ENCODE peak calls at places on chromosomes 1 and 21, in four cellular contexts. One of them, this sample, is unnamed.

GRCh38 chr1:13699936-13700520 is at the start of gene PRDM2:
- DNase-seq in IMR-90: peak; percentile 17
- DNase-seq in H9: peak; percentile 48
- DNase-seq in H1: no peak
- DNase-seq in this sample: peak; percentile 45

GRCh38 chr1:181778630-181779285 is 282.8 kb downstream of the ZNF648 start:
- DNase-seq in IMR-90: no peak
- DNase-seq in H9: no peak
- DNase-seq in H1: no peak
- DNase-seq in this sample: no peak

GRCh38 chr1:54806931-54807611 is 5.9 kb upstream of the TTC22 start:
- DNase-seq in IMR-90: peak; percentile 11
- DNase-seq in H9: peak; percentile 22
- DNase-seq in H1: no peak
- DNase-seq in this sample: no peak

GRCh38 chr1:162633327-162633762 is 1.1 kb downstream of the DDR2 start:
- DNase-seq in IMR-90: peak; percentile 59
- DNase-seq in H9: no peak
- DNase-seq in H1: no peak
- DNase-seq in this sample: peak; percentile 21

GRCh38 chr1:217506878-217507277 is 124.0 kb downstream of the GPATCH2 start:
- DNase-seq in IMR-90: peak; percentile 60
- DNase-seq in H9: no peak
- DNase-seq in H1: no peak
- DNase-seq in this sample: no peak

GRCh38 chr1:54129858-54130257 is 22.9 kb downstream of the CDCP2 start:
- DNase-seq in IMR-90: no peak
- DNase-seq in H9: no peak
- DNase-seq in H1: no peak
- DNase-seq in this sample: no peak

GRCh38 chr1:205918955-205919746 is 24.1 kb downstream of the SLC26A9 start:
- DNase-seq in IMR-90: peak; percentile 84
- DNase-seq in H9: peak; percentile 89
- DNase-seq in H1: peak; percentile 70
- DNase-seq in this sample: peak; percentile 93

GRCh38 chr1:38094711-38095336 is 48.2 kb upstream of the POU3F1 start:
- DNase-seq in IMR-90: no peak
- DNase-seq in H9: no peak
- DNase-seq in H1: no peak
- DNase-seq in this sample: no peak

GRCh38 chr21:33762798-33763572 is 120.7 kb downstream of the ITSN1 start:
- DNase-seq in IMR-90: peak; percentile 24
- DNase-seq in H9: no peak
- DNase-seq in H1: no peak
- DNase-seq in this sample: no peak

GRCh38 chr1:92951141-92951582 is 10.1 kb downstream of the DIPK1A start:
- DNase-seq in IMR-90: peak; percentile 71
- DNase-seq in H9: no peak
- DNase-seq in H1: no peak
- DNase-seq in this sample: peak; percentile 57

GRCh38 chr1:210332719-210333398 is 4.2 kb downstream of the HHAT start:
- DNase-seq in IMR-90: no peak
- DNase-seq in H9: no peak
- DNase-seq in H1: no peak
- DNase-seq in this sample: no peak

GRCh38 chr1:39409055-39409816 is 82.2 kb upstream of the BMP8A start:
- DNase-seq in IMR-90: peak; percentile 75
- DNase-seq in H9: peak; percentile 78
- DNase-seq in H1: no peak
- DNase-seq in this sample: peak; percentile 73

DNA sequence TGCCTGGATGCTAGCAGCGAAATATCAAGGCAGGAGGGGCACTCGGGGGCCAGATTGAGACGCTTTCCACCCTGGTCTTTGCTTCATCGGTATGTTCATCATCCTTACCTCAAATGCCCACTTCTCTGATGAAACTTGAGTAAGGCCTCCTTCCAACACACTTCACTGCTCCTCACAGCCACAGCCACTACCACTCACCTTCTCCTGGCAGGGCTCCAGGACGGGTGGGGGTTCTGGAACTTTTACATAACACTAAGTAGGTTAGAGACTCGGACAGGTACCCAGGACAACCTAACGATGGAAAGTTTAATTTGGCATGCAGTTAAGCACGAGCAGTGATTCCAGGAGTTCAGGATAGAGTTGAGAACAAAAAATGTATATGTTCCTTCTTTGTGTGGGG is 73.9 kb upstream of the SPAG17 start:
- DNase-seq in IMR-90: no peak
- DNase-seq in H9: no peak
- DNase-seq in H1: no peak
- DNase-seq in this sample: no peak
- H3K4me1 ChIP-seq in IMR-90: no peaks in the 10 kb centered on the region
- H3K4me1 ChIP-seq in H9: no peaks in the 10 kb centered on the region
- H3K4me1 ChIP-seq in H1: no peaks in the 10 kb centered on the region
- H3K4me1 ChIP-seq in this sample: no peaks in the 10 kb centered on the region

GRCh38 chr1:230427477-230427876 is 1.3 kb upstream of the PGBD5 start:
- DNase-seq in IMR-90: no peak
- DNase-seq in H9: no peak
- DNase-seq in H1: no peak
- DNase-seq in this sample: no peak
- H3K56ac ChIP-seq in IMR-90: no peak overlapping the region
- H3K56ac ChIP-seq in H9: no peak overlapping the region
- H3K56ac ChIP-seq in H1: no peak overlapping the region
- H3K56ac ChIP-seq in this sample: no peak overlapping the region

DNA sequence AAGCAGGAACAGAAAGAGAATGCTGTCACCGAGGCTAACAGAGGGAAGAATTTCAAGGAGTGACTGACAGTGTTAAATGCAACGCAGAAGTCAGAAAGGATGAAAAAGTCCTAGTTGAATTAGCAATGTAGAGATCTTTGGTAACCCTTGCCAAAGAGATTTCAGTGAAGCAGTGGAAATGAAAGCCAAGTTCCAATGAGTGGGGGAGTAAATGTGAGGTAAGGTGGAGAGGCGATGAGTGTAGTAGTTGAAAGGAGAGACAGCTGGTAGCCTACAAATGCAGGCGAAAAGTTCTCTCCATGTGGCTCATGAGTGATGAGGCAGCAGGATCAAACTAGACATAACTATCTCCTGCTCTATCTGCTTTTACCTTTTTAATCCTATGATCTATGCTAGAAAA is 74.6 kb upstream of the IPO9 start:
- DNase-seq in IMR-90: peak; percentile 40
- DNase-seq in H9: no peak
- DNase-seq in H1: no peak
- DNase-seq in this sample: no peak
- H3K4me1 ChIP-seq in IMR-90: peaks cover 35% of the 10 kb centered on the region
- H3K4me1 ChIP-seq in H9: peaks cover 22% of the 10 kb centered on the region
- H3K4me1 ChIP-seq in H1: peaks cover 32% of the 10 kb centered on the region
- H3K4me1 ChIP-seq in this sample: peaks cover 15% of the 10 kb centered on the region

GRCh38 chr21:45317401-45318145 is 29.9 kb upstream of the POFUT2 start:
- DNase-seq in IMR-90: peak; percentile 94
- DNase-seq in H9: peak; percentile 26
- DNase-seq in H1: no peak
- DNase-seq in this sample: no peak

GRCh38 chr21:45318556-45319341 is 31.1 kb upstream of the POFUT2 start:
- DNase-seq in IMR-90: peak; percentile 54
- DNase-seq in H9: peak; percentile 27
- DNase-seq in H1: no peak
- DNase-seq in this sample: no peak

GRCh38 chr21:45319461-45320211 is 31.9 kb upstream of the POFUT2 start:
- DNase-seq in IMR-90: peak; percentile 77
- DNase-seq in H9: peak; percentile 28
- DNase-seq in H1: no peak
- DNase-seq in this sample: no peak

GRCh38 chr21:45316871-45317400 is 29.2 kb upstream of the POFUT2 start:
- DNase-seq in IMR-90: no peak
- DNase-seq in H9: no peak
- DNase-seq in H1: no peak
- DNase-seq in this sample: no peak

GRCh38 chr21:45318146-45318555 is 30.5 kb upstream of the POFUT2 start:
- DNase-seq in IMR-90: no peak
- DNase-seq in H9: no peak
- DNase-seq in H1: no peak
- DNase-seq in this sample: no peak
- H3K56ac ChIP-seq in IMR-90: peak overlapping the region; percentile 75
- H3K56ac ChIP-seq in H9: no peak overlapping the region
- H3K56ac ChIP-seq in H1: no peak overlapping the region
- H3K56ac ChIP-seq in this sample: no peak overlapping the region

GRCh38 chr1:4053160-4053748 is 153.2 kb upstream of the C1orf174 start:
- DNase-seq in IMR-90: no peak
- DNase-seq in H9: no peak
- DNase-seq in H1: no peak
- DNase-seq in this sample: no peak

GRCh38 chr1:4055677-4055967 is 155.6 kb upstream of the C1orf174 start:
- DNase-seq in IMR-90: no peak
- DNase-seq in H9: no peak
- DNase-seq in H1: no peak
- DNase-seq in this sample: no peak

GRCh38 chr1:4052657-4053056 is 152.6 kb upstream of the C1orf174 start:
- DNase-seq in IMR-90: no peak
- DNase-seq in H9: no peak
- DNase-seq in H1: no peak
- DNase-seq in this sample: no peak

GRCh38 chr1:4054957-4055676 is 155.0 kb upstream of the C1orf174 start:
- DNase-seq in IMR-90: no peak
- DNase-seq in H9: no peak
- DNase-seq in H1: no peak
- DNase-seq in this sample: no peak

GRCh38 chr1:4053774-4054173 is 153.7 kb upstream of the C1orf174 start:
- DNase-seq in IMR-90: no peak
- DNase-seq in H9: no peak
- DNase-seq in H1: no peak
- DNase-seq in this sample: no peak
- H3K4me1 ChIP-seq in IMR-90: no peaks in the 10 kb centered on the region
- H3K4me1 ChIP-seq in H9: no peaks in the 10 kb centered on the region
- H3K4me1 ChIP-seq in H1: no peaks in the 10 kb centered on the region
- H3K4me1 ChIP-seq in this sample: no peaks in the 10 kb centered on the region

GRCh38 chr1:81733465-81733864 is 67.3 kb upstream of the ADGRL2 start:
- DNase-seq in IMR-90: no peak
- DNase-seq in H9: peak; percentile 23
- DNase-seq in H1: peak; percentile 10
- DNase-seq in this sample: no peak

DNA sequence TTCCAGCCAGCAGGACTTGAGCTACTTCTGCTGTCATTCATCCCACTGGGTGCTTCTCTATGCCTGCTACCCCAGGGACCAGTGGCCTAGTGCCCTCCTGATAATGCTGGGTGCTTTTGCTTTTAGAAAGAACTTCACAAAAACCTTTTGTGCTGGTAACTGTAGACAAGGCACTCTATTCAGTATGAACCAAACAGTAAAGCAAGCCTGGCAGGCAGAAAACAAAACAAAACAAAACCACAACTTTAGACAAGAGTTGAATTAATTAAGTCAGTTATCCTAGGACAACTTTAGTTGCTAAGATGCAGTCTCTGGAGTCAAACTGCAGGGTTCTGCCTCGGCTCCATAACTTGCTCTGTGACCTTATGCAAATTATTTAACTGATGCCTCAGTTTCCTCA is 61.8 kb upstream of the ADGRL2 start:
- DNase-seq in IMR-90: no peak
- DNase-seq in H9: no peak
- DNase-seq in H1: no peak
- DNase-seq in this sample: no peak
- H3K56ac ChIP-seq in IMR-90: no peak overlapping the region
- H3K56ac ChIP-seq in H9: no peak overlapping the region
- H3K56ac ChIP-seq in H1: no peak overlapping the region
- H3K56ac ChIP-seq in this sample: no peak overlapping the region

GRCh38 chr1:64880449-64880848 is 85.9 kb downstream of the JAK1 start:
- DNase-seq in IMR-90: no peak
- DNase-seq in H9: no peak
- DNase-seq in H1: no peak
- DNase-seq in this sample: no peak
- H3K4me1 ChIP-seq in IMR-90: peaks cover 3% of the 10 kb centered on the region
- H3K4me1 ChIP-seq in H9: no peaks in the 10 kb centered on the region
- H3K4me1 ChIP-seq in H1: peaks cover 3% of the 10 kb centered on the region
- H3K4me1 ChIP-seq in this sample: no peaks in the 10 kb centered on the region

GRCh38 chr1:215393476-215393875 is 173.6 kb upstream of the KCTD3 start:
- DNase-seq in IMR-90: no peak
- DNase-seq in H9: no peak
- DNase-seq in H1: no peak
- DNase-seq in this sample: no peak
- H3K56ac ChIP-seq in IMR-90: no peak overlapping the region
- H3K56ac ChIP-seq in H9: no peak overlapping the region
- H3K56ac ChIP-seq in H1: no peak overlapping the region
- H3K56ac ChIP-seq in this sample: no peak overlapping the region

DNA sequence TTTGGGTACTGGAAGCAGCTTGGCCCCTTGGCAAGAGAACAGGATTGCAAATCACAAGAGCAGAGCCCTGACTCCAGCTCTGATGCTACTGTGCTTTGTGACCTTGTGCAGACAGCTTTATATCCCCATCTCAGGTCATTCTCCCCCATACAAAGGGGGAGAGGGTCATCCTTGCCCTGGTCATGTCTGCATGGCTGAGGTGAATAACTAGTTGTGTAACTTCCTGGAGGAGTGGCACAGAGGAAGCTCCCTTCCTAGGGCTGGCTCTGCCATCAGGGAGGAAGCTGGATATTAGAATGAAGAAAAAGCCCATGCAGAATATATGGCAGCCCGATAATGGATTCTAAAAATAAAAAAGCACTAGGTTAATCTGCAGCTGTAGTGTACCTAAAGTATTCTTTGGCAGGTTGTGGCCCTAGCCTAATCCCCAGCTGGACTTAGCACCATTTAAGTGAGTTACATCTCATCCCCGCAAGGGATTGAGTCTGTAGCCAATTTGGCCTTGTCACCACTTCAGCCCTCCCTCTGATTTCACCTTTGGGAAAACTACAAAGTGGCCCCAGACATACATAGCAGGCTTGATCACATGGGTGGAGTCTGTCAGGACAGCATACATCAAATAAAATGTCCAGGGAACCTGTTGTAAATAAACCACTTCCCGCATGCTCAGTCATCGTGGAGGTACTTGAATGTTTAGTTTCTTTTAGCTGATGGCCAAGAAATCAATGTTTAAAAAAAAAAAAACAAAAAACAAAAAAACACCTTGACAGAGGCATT is 142.7 kb downstream of the DHRS3 start:
- DNase-seq in IMR-90: no peak
- DNase-seq in H9: no peak
- DNase-seq in H1: no peak
- DNase-seq in this sample: no peak
- H3K4me1 ChIP-seq in IMR-90: peaks cover 36% of the 10 kb centered on the region
- H3K4me1 ChIP-seq in H9: no peaks in the 10 kb centered on the region
- H3K4me1 ChIP-seq in H1: peaks cover 9% of the 10 kb centered on the region
- H3K4me1 ChIP-seq in this sample: no peaks in the 10 kb centered on the region

This sample was measured in mesendoderm.